ENCODE peak calls at places on chromosomes 4 and X, in ten cellular contexts. P is endodermal cell, Y is GM12878, B is tibial artery, K is astrocyte, C is body of pancreas, W is small intestine, Z is psoas muscle, G is heart right ventricle, V is fibroblast of lung. O is an unnamed sample.

GRCh38 chrX:123086768-123087167 is 97.3 kb upstream of the GRIA3 start:
- DNase-seq in P (no peak), Y (no peak), B (no peak), K (no peak), C (no peak), W (no peak), Z (no peak), G (no peak), V (no peak), O (no peak)

GRCh38 chr4:144754562-144755410 is 108.8 kb downstream of the HHIP start:
- DNase-seq in P (peak; percentile 68), Y (no peak), B (no peak), K (peak; percentile 89), C (peak; percentile 50), W (no peak), Z (no peak), G (no peak), V (peak; percentile 90), O (no peak)

GRCh38 chr4:172573899-172574298 is 594.7 kb upstream of the GALNT7 start:
- DNase-seq in P (no peak), Y (no peak), B (no peak), K (no peak), C (no peak), W (peak; percentile 1), Z (no peak), G (no peak), V (no peak), O (no peak)

GRCh38 chr4:133483600-133484246 is 334.6 kb downstream of the PCDH10 start:
- DNase-seq in P (peak; percentile 51), Y (no peak), B (no peak), K (peak; percentile 47), C (no peak), W (peak; percentile 1), Z (no peak), G (no peak), V (peak; percentile 58), O (no peak)

GRCh38 chrX:2561461-2561860 is 60.7 kb upstream of the DHRSX start:
- DNase-seq in P (no peak), Y (no peak), B (no peak), K (no peak), C (no peak), W (no peak), Z (no peak), G (no peak), V (no peak), O (no peak)

GRCh38 chrX:122517781-122518180 is 666.3 kb upstream of the GRIA3 start:
- DNase-seq in P (no peak), Y (no peak), B (no peak), K (peak; percentile 80), C (no peak), W (no peak), Z (no peak), G (no peak), V (peak; percentile 83), O (no peak)

GRCh38 chr4:176791591-176792347 is 953 bp downstream of the VEGFC start:
- DNase-seq in P (peak; percentile 71), Y (no peak), B (no peak), K (no peak), C (peak; percentile 16), W (no peak), Z (peak; percentile 35), G (peak; percentile 6), V (peak; percentile 63), O (no peak)

GRCh38 chr4:2964077-2964471 is 703 bp downstream of the GRK4 start:
- DNase-seq in P (peak; percentile 62), Y (no peak), B (no peak), K (no peak), C (no peak), W (no peak), Z (no peak), G (no peak), V (no peak), O (no peak)

GRCh38 chr4:97911236-97911906 is 231.9 kb downstream of the STPG2 start:
- DNase-seq in P (peak; percentile 74), Y (no peak), B (no peak), K (no peak), C (no peak), W (no peak), Z (no peak), G (no peak), V (no peak), O (no peak)

GRCh38 chr4:109025471-109026076 is 262.7 kb upstream of the ETNPPL start:
- DNase-seq in P (no peak), Y (no peak), B (no peak), K (peak; percentile 27), C (no peak), W (no peak), Z (no peak), G (no peak), V (peak; percentile 35), O (no peak)

GRCh38 chrX:107025538-107025937 is 25.5 kb upstream of the MORC4 start:
- DNase-seq in P (no peak), Y (no peak), B (no peak), K (peak; percentile 2), C (no peak), W (peak; percentile 27), Z (no peak), G (no peak), V (peak; percentile 13), O (no peak)

GRCh38 chr4:83504544-83504943 is 19.6 kb upstream of the ABRAXAS1 start:
- DNase-seq in P (no peak), Y (no peak), B (no peak), K (no peak), C (no peak), W (peak; percentile 48), Z (no peak), G (no peak), V (no peak), O (no peak)

GRCh38 chrX:25049347-25049746 is 33.6 kb upstream of the ARX start:
- DNase-seq in P (no peak), Y (no peak), B (no peak), K (no peak), C (no peak), W (peak; percentile 8), Z (no peak), G (no peak), V (peak; percentile 20), O (no peak)

GRCh38 chr4:68654946-68655721 is 15.3 kb downstream of the UGT2B15 start:
- DNase-seq in P (no peak), Y (no peak), B (no peak), K (no peak), C (no peak), W (no peak), Z (no peak), G (no peak), V (no peak), O (no peak)

GRCh38 chrX:13965531-13965930 is 64.2 kb downstream of the GEMIN8 start:
- DNase-seq in P (no peak), Y (no peak), B (no peak), K (no peak), C (no peak), W (no peak), Z (no peak), G (no peak), V (no peak), O (no peak)

GRCh38 chrX:134512566-134512965 is 52.6 kb downstream of the HPRT1 start:
- DNase-seq in P (no peak), Y (no peak), B (no peak), K (peak; percentile 81), C (no peak), W (no peak), Z (no peak), G (no peak), V (peak; percentile 86), O (no peak)

GRCh38 chr4:127470290-127470809 is 162.4 kb upstream of the INTU start:
- DNase-seq in P (no peak), Y (no peak), B (peak; percentile 40), K (no peak), C (no peak), W (no peak), Z (no peak), G (no peak), V (no peak), O (no peak)

GRCh38 chr4:182653596-182653995 is 263.6 kb downstream of the DCTD start:
- DNase-seq in P (no peak), Y (no peak), B (no peak), K (peak; percentile 74), C (no peak), W (no peak), Z (no peak), G (no peak), V (peak; percentile 85), O (no peak)

GRCh38 chrX:152165033-152165743 is 26.8 kb upstream of the MAGEA10 start:
- DNase-seq in P (no peak), Y (no peak), B (no peak), K (no peak), C (no peak), W (no peak), Z (no peak), G (no peak), V (no peak), O (no peak)

GRCh38 chrX:152170621-152171020 is 32.2 kb upstream of the MAGEA10 start:
- DNase-seq in P (no peak), Y (no peak), B (no peak), K (no peak), C (no peak), W (no peak), Z (no peak), G (peak; percentile 4), V (no peak), O (no peak)
- H3K27me3 ChIP-seq in P (no peaks in the 10 kb centered on the region), Y (no peaks in the 10 kb centered on the region), B (no peaks in the 10 kb centered on the region), K (no peaks in the 10 kb centered on the region), C (no peaks in the 10 kb centered on the region), W (no peaks in the 10 kb centered on the region), Z (no peaks in the 10 kb centered on the region), G (no peaks in the 10 kb centered on the region), V (no peaks in the 10 kb centered on the region), O (no peaks in the 10 kb centered on the region)

DNA sequence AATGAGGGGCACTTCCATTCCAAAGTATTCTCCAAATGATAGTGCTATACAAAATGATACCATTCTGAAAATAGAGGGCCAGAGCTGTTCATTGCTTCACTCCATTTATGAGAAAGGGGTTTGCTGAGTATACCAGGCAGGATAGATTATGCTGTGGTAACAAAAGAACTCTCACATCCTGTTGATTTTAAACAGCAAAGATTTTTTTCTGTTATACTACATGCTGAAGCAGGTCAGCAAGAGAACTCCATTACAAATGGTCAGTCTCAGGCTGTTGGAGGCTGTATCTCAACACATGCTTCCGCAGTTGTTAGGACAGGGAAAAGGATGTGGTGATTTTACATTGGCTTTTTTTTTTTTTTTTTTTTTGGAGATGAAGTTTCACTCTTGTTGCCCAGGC is 13.7 kb upstream of the KLHL5 start:
- DNase-seq in P (no peak), Y (no peak), B (no peak), K (no peak), C (no peak), W (no peak), Z (no peak), G (no peak), V (no peak), O (peak; percentile 19)
- H3K4me3 ChIP-seq in P (no peak overlapping the region), Y (peak overlapping the region; percentile 83), B (no peak overlapping the region), K (no peak overlapping the region), C (no peak overlapping the region), W (no peak overlapping the region), Z (no peak overlapping the region), G (no peak overlapping the region), V (no peak overlapping the region), O (no peak overlapping the region)

GRCh38 chr4:153474251-153474650 is 8.1 kb downstream of the TMEM131L start:
- DNase-seq in P (no peak), Y (no peak), B (no peak), K (no peak), C (no peak), W (no peak), Z (no peak), G (no peak), V (no peak), O (no peak)
- H3K4me1 ChIP-seq in P (no peaks in the 10 kb centered on the region), Y (peaks cover 54% of the 10 kb centered on the region), B (no peaks in the 10 kb centered on the region), K (no peaks in the 10 kb centered on the region), C (peaks cover 37% of the 10 kb centered on the region), W (no peaks in the 10 kb centered on the region), Z (peaks cover 57% of the 10 kb centered on the region), G (peaks cover 55% of the 10 kb centered on the region), V (no peaks in the 10 kb centered on the region), O (peaks cover 71% of the 10 kb centered on the region)

GRCh38 chr4:121246698-121247097 is 82.6 kb upstream of the TNIP3 start:
- DNase-seq in P (no peak), Y (no peak), B (no peak), K (no peak), C (no peak), W (no peak), Z (no peak), G (no peak), V (no peak), O (no peak)
- H3K27me3 ChIP-seq in P (no peaks in the 10 kb centered on the region), Y (no peaks in the 10 kb centered on the region), B (no peaks in the 10 kb centered on the region), K (no peaks in the 10 kb centered on the region), C (no peaks in the 10 kb centered on the region), W (no peaks in the 10 kb centered on the region), Z (no peaks in the 10 kb centered on the region), G (no peaks in the 10 kb centered on the region), V (no peaks in the 10 kb centered on the region), O (no peaks in the 10 kb centered on the region)